ENCODE peak calls at places on chromosomes 1 and 21, in ten cellular contexts. One of them, this sample, is unnamed.

GRCh38 chr1:228268891-228269285 is 61.0 kb downstream of the OBSCN start:
- DNase-seq in adrenal gland: no peak
- DNase-seq in body of pancreas: no peak
- DNase-seq in GM12891: no peak
- DNase-seq in IMR-90: peak; percentile 8
- DNase-seq in tibial nerve: no peak
- DNase-seq in endothelial cell of umbilical vein: no peak
- DNase-seq in uterus: no peak
- DNase-seq in GM12892: no peak
- DNase-seq in breast epithelium: no peak
- DNase-seq in this sample: no peak

GRCh38 chr1:107640207-107640606 is 324.8 kb downstream of the VAV3 start:
- DNase-seq in uterus: no peak
- DNase-seq in breast epithelium: no peak
- DNase-seq in GM12892: no peak
- DNase-seq in tibial nerve: no peak
- DNase-seq in IMR-90: no peak
- DNase-seq in endothelial cell of umbilical vein: no peak
- DNase-seq in adrenal gland: no peak
- DNase-seq in body of pancreas: no peak
- DNase-seq in GM12891: no peak
- DNase-seq in this sample: no peak

GRCh38 chr1:205270764-205271163 is 43.0 kb downstream of the TMCC2 start:
- DNase-seq in endothelial cell of umbilical vein: peak; percentile 52
- DNase-seq in body of pancreas: no peak
- DNase-seq in uterus: no peak
- DNase-seq in GM12892: no peak
- DNase-seq in IMR-90: peak; percentile 72
- DNase-seq in adrenal gland: no peak
- DNase-seq in tibial nerve: no peak
- DNase-seq in breast epithelium: no peak
- DNase-seq in GM12891: no peak
- DNase-seq in this sample: no peak

GRCh38 chr1:78061825-78062523 is 16.2 kb downstream of the GIPC2 start:
- DNase-seq in uterus: no peak
- DNase-seq in body of pancreas: no peak
- DNase-seq in adrenal gland: no peak
- DNase-seq in endothelial cell of umbilical vein: no peak
- DNase-seq in GM12892: no peak
- DNase-seq in IMR-90: peak; percentile 94
- DNase-seq in breast epithelium: no peak
- DNase-seq in tibial nerve: no peak
- DNase-seq in GM12891: no peak
- DNase-seq in this sample: no peak

GRCh38 chr1:48023488-48023887 is 26.3 kb upstream of the TRABD2B start:
- DNase-seq in endothelial cell of umbilical vein: no peak
- DNase-seq in GM12891: no peak
- DNase-seq in GM12892: no peak
- DNase-seq in IMR-90: no peak
- DNase-seq in breast epithelium: no peak
- DNase-seq in adrenal gland: no peak
- DNase-seq in uterus: no peak
- DNase-seq in tibial nerve: no peak
- DNase-seq in body of pancreas: no peak
- DNase-seq in this sample: no peak

GRCh38 chr1:179823693-179824092 is 53.9 kb downstream of the TOR1AIP2 start:
- DNase-seq in body of pancreas: no peak
- DNase-seq in endothelial cell of umbilical vein: no peak
- DNase-seq in GM12891: no peak
- DNase-seq in uterus: no peak
- DNase-seq in IMR-90: no peak
- DNase-seq in tibial nerve: no peak
- DNase-seq in adrenal gland: no peak
- DNase-seq in breast epithelium: no peak
- DNase-seq in GM12892: no peak
- DNase-seq in this sample: no peak

GRCh38 chr21:46121286-46122221 is 23.6 kb downstream of the COL6A2 start:
- DNase-seq in tibial nerve: no peak
- DNase-seq in uterus: peak; percentile 18
- DNase-seq in GM12892: peak; percentile 12
- DNase-seq in endothelial cell of umbilical vein: no peak
- DNase-seq in body of pancreas: no peak
- DNase-seq in breast epithelium: no peak
- DNase-seq in adrenal gland: peak; percentile 11
- DNase-seq in IMR-90: no peak
- DNase-seq in GM12891: peak; percentile 31
- DNase-seq in this sample: no peak

GRCh38 chr1:77473690-77474089 is 191.9 kb downstream of the AK5 start:
- DNase-seq in uterus: no peak
- DNase-seq in body of pancreas: no peak
- DNase-seq in adrenal gland: no peak
- DNase-seq in breast epithelium: no peak
- DNase-seq in GM12892: no peak
- DNase-seq in tibial nerve: no peak
- DNase-seq in endothelial cell of umbilical vein: peak; percentile 83
- DNase-seq in IMR-90: peak; percentile 93
- DNase-seq in GM12891: no peak
- DNase-seq in this sample: peak; percentile 45

GRCh38 chr1:42838482-42839190 is 7.8 kb upstream of the ZNF691 start:
- DNase-seq in GM12891: no peak
- DNase-seq in body of pancreas: peak; percentile 23
- DNase-seq in breast epithelium: no peak
- DNase-seq in endothelial cell of umbilical vein: no peak
- DNase-seq in uterus: no peak
- DNase-seq in GM12892: no peak
- DNase-seq in IMR-90: no peak
- DNase-seq in tibial nerve: no peak
- DNase-seq in adrenal gland: no peak
- DNase-seq in this sample: no peak

GRCh38 chr1:48931571-48932251 is 155.0 kb upstream of the BEND5 start:
- DNase-seq in endothelial cell of umbilical vein: peak; percentile 20
- DNase-seq in tibial nerve: no peak
- DNase-seq in breast epithelium: peak; percentile 78
- DNase-seq in IMR-90: no peak
- DNase-seq in GM12891: no peak
- DNase-seq in GM12892: no peak
- DNase-seq in adrenal gland: peak; percentile 17
- DNase-seq in uterus: no peak
- DNase-seq in body of pancreas: no peak
- DNase-seq in this sample: peak; percentile 4

GRCh38 chr1:168861421-168862023 is 132.5 kb upstream of the DPT start:
- DNase-seq in body of pancreas: no peak
- DNase-seq in breast epithelium: no peak
- DNase-seq in endothelial cell of umbilical vein: no peak
- DNase-seq in tibial nerve: no peak
- DNase-seq in IMR-90: no peak
- DNase-seq in GM12892: no peak
- DNase-seq in GM12891: no peak
- DNase-seq in adrenal gland: no peak
- DNase-seq in uterus: no peak
- DNase-seq in this sample: no peak

GRCh38 chr1:226617109-226617508 is 68.5 kb downstream of the STUM start:
- DNase-seq in uterus: peak; percentile 5
- DNase-seq in GM12891: no peak
- DNase-seq in endothelial cell of umbilical vein: no peak
- DNase-seq in body of pancreas: no peak
- DNase-seq in IMR-90: no peak
- DNase-seq in tibial nerve: no peak
- DNase-seq in GM12892: no peak
- DNase-seq in adrenal gland: no peak
- DNase-seq in breast epithelium: no peak
- DNase-seq in this sample: no peak

GRCh38 chr1:39919545-39919944 is 17.8 kb upstream of the MYCL start:
- DNase-seq in body of pancreas: peak; percentile 66
- DNase-seq in breast epithelium: peak; percentile 32
- DNase-seq in endothelial cell of umbilical vein: peak; percentile 49
- DNase-seq in GM12892: peak; percentile 73
- DNase-seq in tibial nerve: no peak
- DNase-seq in adrenal gland: no peak
- DNase-seq in GM12891: peak; percentile 77
- DNase-seq in uterus: no peak
- DNase-seq in IMR-90: peak; percentile 58
- DNase-seq in this sample: peak; percentile 79

GRCh38 chr1:37434292-37434907 is 40.0 kb upstream of the ZC3H12A start:
- DNase-seq in IMR-90: peak; percentile 21
- DNase-seq in tibial nerve: peak; percentile 60
- DNase-seq in GM12892: peak; percentile 87
- DNase-seq in GM12891: peak; percentile 92
- DNase-seq in breast epithelium: no peak
- DNase-seq in body of pancreas: peak; percentile 58
- DNase-seq in uterus: peak; percentile 57
- DNase-seq in endothelial cell of umbilical vein: peak; percentile 48
- DNase-seq in adrenal gland: peak; percentile 72
- DNase-seq in this sample: peak; percentile 80

GRCh38 chr1:222928212-222928611 is 113.4 kb downstream of the DISP1 start:
- DNase-seq in endothelial cell of umbilical vein: peak; percentile 52
- DNase-seq in uterus: no peak
- DNase-seq in IMR-90: peak; percentile 21
- DNase-seq in tibial nerve: peak; percentile 45
- DNase-seq in breast epithelium: no peak
- DNase-seq in body of pancreas: peak; percentile 79
- DNase-seq in GM12892: no peak
- DNase-seq in adrenal gland: peak; percentile 57
- DNase-seq in GM12891: no peak
- DNase-seq in this sample: no peak

GRCh38 chr1:77978293-77978968 is 441 bp downstream of the FUBP1 start:
- DNase-seq in adrenal gland: peak; percentile 75
- DNase-seq in body of pancreas: peak; percentile 91
- DNase-seq in uterus: peak; percentile 56
- DNase-seq in IMR-90: peak; percentile 95
- DNase-seq in GM12892: peak; percentile 37
- DNase-seq in tibial nerve: peak; percentile 82
- DNase-seq in GM12891: peak; percentile 38
- DNase-seq in breast epithelium: peak; percentile 89
- DNase-seq in endothelial cell of umbilical vein: peak; percentile 89
- DNase-seq in this sample: peak; percentile 16

GRCh38 chr1:89285715-89286380 is 13.2 kb upstream of the GBP5 start:
- DNase-seq in adrenal gland: no peak
- DNase-seq in breast epithelium: no peak
- DNase-seq in body of pancreas: no peak
- DNase-seq in GM12891: no peak
- DNase-seq in GM12892: no peak
- DNase-seq in tibial nerve: no peak
- DNase-seq in endothelial cell of umbilical vein: no peak
- DNase-seq in IMR-90: no peak
- DNase-seq in uterus: no peak
- DNase-seq in this sample: no peak

GRCh38 chr1:17125756-17126237 is 6.5 kb upstream of the PADI2 start:
- DNase-seq in IMR-90: peak; percentile 68
- DNase-seq in body of pancreas: peak; percentile 90
- DNase-seq in GM12892: peak; percentile 80
- DNase-seq in endothelial cell of umbilical vein: peak; percentile 71
- DNase-seq in breast epithelium: peak; percentile 74
- DNase-seq in GM12891: peak; percentile 77
- DNase-seq in uterus: peak; percentile 78
- DNase-seq in tibial nerve: peak; percentile 92
- DNase-seq in adrenal gland: peak; percentile 88
- DNase-seq in this sample: peak; percentile 67

DNA sequence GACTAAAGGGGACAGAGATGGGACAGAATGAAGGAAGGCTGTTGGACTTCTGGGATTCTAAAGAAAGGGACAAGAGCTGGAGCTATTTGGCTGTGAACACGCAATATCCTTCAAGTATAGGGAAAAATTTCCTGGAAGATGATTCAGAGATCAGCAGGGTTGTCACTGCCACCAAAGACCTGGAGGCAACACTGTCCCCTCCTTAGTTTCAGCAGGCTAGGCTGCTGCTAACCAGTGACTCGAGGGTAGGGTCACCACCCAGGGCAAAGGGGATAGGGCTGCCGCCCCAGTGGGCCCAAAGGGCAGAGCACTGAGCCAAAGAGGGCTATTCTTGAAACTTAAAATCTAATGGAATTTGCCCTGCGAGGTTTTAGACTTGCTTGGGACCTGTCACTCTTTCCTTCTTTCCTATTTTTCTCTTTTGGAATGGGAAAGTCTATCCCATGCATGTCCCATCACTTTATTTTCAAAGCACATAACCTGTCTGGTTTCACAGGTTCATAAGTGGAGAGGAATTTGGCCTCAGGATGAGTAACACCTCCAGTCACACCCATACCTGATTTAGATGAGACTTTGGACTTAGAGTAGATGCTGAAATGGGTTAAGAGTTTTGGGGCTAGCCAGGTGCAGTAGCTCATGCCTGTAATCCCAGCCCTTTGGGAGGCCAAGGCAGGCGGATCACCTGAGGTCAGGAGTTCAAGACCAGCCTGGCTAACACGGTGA is 11.9 kb downstream of the IFNLR1 start:
- DNase-seq in endothelial cell of umbilical vein: no peak
- DNase-seq in body of pancreas: no peak
- DNase-seq in IMR-90: no peak
- DNase-seq in GM12891: no peak
- DNase-seq in breast epithelium: no peak
- DNase-seq in tibial nerve: no peak
- DNase-seq in uterus: no peak
- DNase-seq in GM12892: no peak
- DNase-seq in adrenal gland: no peak
- DNase-seq in this sample: no peak
- TF ChIP-seq POLR2A in endothelial cell of umbilical vein: no peak
- TF ChIP-seq POLR2A in body of pancreas: no peak
- TF ChIP-seq POLR2A in IMR-90: no peak
- TF ChIP-seq POLR2A in GM12891: no peak
- TF ChIP-seq POLR2A in breast epithelium: no peak
- TF ChIP-seq POLR2A in tibial nerve: no peak
- TF ChIP-seq POLR2A in uterus: no peak
- TF ChIP-seq POLR2A in GM12892: no peak
- TF ChIP-seq POLR2A in adrenal gland: no peak
- TF ChIP-seq POLR2A in this sample: no peak

GRCh38 chr1:27858072-27858948 is 14.0 kb upstream of the THEMIS2 start:
- DNase-seq in uterus: peak; percentile 74
- DNase-seq in breast epithelium: peak; percentile 74
- DNase-seq in GM12891: peak; percentile 71
- DNase-seq in IMR-90: peak; percentile 77
- DNase-seq in endothelial cell of umbilical vein: peak; percentile 81
- DNase-seq in body of pancreas: peak; percentile 88
- DNase-seq in tibial nerve: peak; percentile 88
- DNase-seq in adrenal gland: peak; percentile 89
- DNase-seq in GM12892: peak; percentile 57
- DNase-seq in this sample: peak; percentile 68
- TF ChIP-seq POLR2A in uterus: no peak
- TF ChIP-seq POLR2A in breast epithelium: no peak
- TF ChIP-seq POLR2A in GM12891: no peak
- TF ChIP-seq POLR2A in IMR-90: peak; percentile 48
- TF ChIP-seq POLR2A in endothelial cell of umbilical vein: no peak
- TF ChIP-seq POLR2A in body of pancreas: no peak
- TF ChIP-seq POLR2A in tibial nerve: no peak
- TF ChIP-seq POLR2A in adrenal gland: no peak
- TF ChIP-seq POLR2A in GM12892: no peak
- TF ChIP-seq POLR2A in this sample: no peak

GRCh38 chr1:234638832-234639799 is 29.1 kb upstream of the IRF2BP2 start:
- DNase-seq in breast epithelium: no peak
- DNase-seq in adrenal gland: no peak
- DNase-seq in tibial nerve: no peak
- DNase-seq in GM12892: no peak
- DNase-seq in uterus: no peak
- DNase-seq in IMR-90: peak; percentile 33
- DNase-seq in body of pancreas: peak; percentile 65
- DNase-seq in GM12891: no peak
- DNase-seq in endothelial cell of umbilical vein: no peak
- DNase-seq in this sample: no peak
- TF ChIP-seq POLR2A in breast epithelium: no peak
- TF ChIP-seq POLR2A in adrenal gland: no peak
- TF ChIP-seq POLR2A in tibial nerve: no peak
- TF ChIP-seq POLR2A in GM12892: no peak
- TF ChIP-seq POLR2A in uterus: no peak
- TF ChIP-seq POLR2A in IMR-90: no peak
- TF ChIP-seq POLR2A in body of pancreas: no peak
- TF ChIP-seq POLR2A in GM12891: no peak
- TF ChIP-seq POLR2A in endothelial cell of umbilical vein: no peak
- TF ChIP-seq POLR2A in this sample: no peak

GRCh38 chr1:231626535-231626950 is at the start of gene DISC1:
- DNase-seq in breast epithelium: peak; percentile 62
- DNase-seq in endothelial cell of umbilical vein: peak; percentile 97
- DNase-seq in GM12892: peak; percentile 39
- DNase-seq in body of pancreas: peak; percentile 89
- DNase-seq in GM12891: peak; percentile 45
- DNase-seq in uterus: peak; percentile 84
- DNase-seq in IMR-90: peak; percentile 93
- DNase-seq in adrenal gland: peak; percentile 86
- DNase-seq in tibial nerve: peak; percentile 81
- DNase-seq in this sample: peak; percentile 83
- TF ChIP-seq POLR2A in breast epithelium: no peak
- TF ChIP-seq POLR2A in endothelial cell of umbilical vein: peak; percentile 63
- TF ChIP-seq POLR2A in GM12892: no peak
- TF ChIP-seq POLR2A in body of pancreas: no peak
- TF ChIP-seq POLR2A in GM12891: no peak
- TF ChIP-seq POLR2A in uterus: peak; percentile 46
- TF ChIP-seq POLR2A in IMR-90: no peak
- TF ChIP-seq POLR2A in adrenal gland: peak; percentile 7
- TF ChIP-seq POLR2A in tibial nerve: peak; percentile 27
- TF ChIP-seq POLR2A in this sample: peak; percentile 18

This sample was measured in H54.